ENCODE peak calls at places on chromosomes 1 and 21, in nine cellular contexts. Y is heart right ventricle; G is naive thymus-derived CD4-positive, alpha-beta T cell; I is AML-193; S is activated effector memory CD4-positive, alpha-beta T cell treated with Interleukin-2 at 50 U/mL for 16 hours; A is T-helper 9 cell; Q is stomach; K is psoas muscle; X is IMR-90. U is an unnamed sample.

GRCh38 chr1:157092831-157093230 is 6.8 kb downstream of the ETV3L start:
- DNase-seq in Y (peak; percentile 73), G (no peak), I (no peak), S (no peak), A (no peak), Q (peak; percentile 31), K (peak; percentile 65), X (no peak), U (no peak)

GRCh38 chr1:29800522-29800956 is 564.2 kb downstream of the PTPRU start:
- DNase-seq in Y (no peak), G (no peak), I (no peak), S (no peak), A (no peak), Q (no peak), K (no peak), X (no peak), U (no peak)

GRCh38 chr1:89616844-89617627 is 15.9 kb upstream of the LRRC8C start:
- DNase-seq in Y (no peak), G (no peak), I (no peak), S (no peak), A (no peak), Q (no peak), K (no peak), X (no peak), U (no peak)

GRCh38 chr1:152071123-152071522 is 17.7 kb downstream of the TCHHL1 start:
- DNase-seq in Y (no peak), G (no peak), I (no peak), S (no peak), A (no peak), Q (no peak), K (no peak), X (no peak), U (no peak)

GRCh38 chr21:35204850-35205564 is 155.9 kb upstream of the RUNX1 start:
- DNase-seq in Y (peak; percentile 88), G (no peak), I (peak; percentile 70), S (no peak), A (no peak), Q (peak; percentile 90), K (peak; percentile 70), X (peak; percentile 98), U (no peak)

GRCh38 chr1:206982216-206982615 is 12.0 kb upstream of the FCAMR start:
- DNase-seq in Y (peak; percentile 45), G (peak; percentile 50), I (peak; percentile 46), S (peak; percentile 30), A (peak; percentile 49), Q (peak; percentile 77), K (no peak), X (peak; percentile 22), U (peak; percentile 20)

GRCh38 chr1:84936116-84936810 is 43.3 kb upstream of the LPAR3 start:
- DNase-seq in Y (peak; percentile 29), G (peak; percentile 38), I (peak; percentile 58), S (no peak), A (no peak), Q (no peak), K (no peak), X (peak; percentile 72), U (no peak)

GRCh38 chr1:218346391-218347204 is 1.5 kb downstream of the TGFB2 start:
- DNase-seq in Y (no peak), G (no peak), I (no peak), S (no peak), A (no peak), Q (no peak), K (peak; percentile 63), X (peak; percentile 37), U (no peak)

GRCh38 chr1:232012773-232013386 is 386.3 kb downstream of the DISC1 start:
- DNase-seq in Y (peak; percentile 85), G (no peak), I (no peak), S (no peak), A (no peak), Q (no peak), K (peak; percentile 59), X (peak; percentile 96), U (no peak)

GRCh38 chr1:112881742-112882127 is 74.3 kb downstream of the SLC16A1 start:
- DNase-seq in Y (no peak), G (no peak), I (no peak), S (no peak), A (no peak), Q (peak; percentile 48), K (no peak), X (peak; percentile 22), U (no peak)

GRCh38 chr1:50700226-50701020 is 259.6 kb downstream of the FAF1 start:
- DNase-seq in Y (no peak), G (no peak), I (no peak), S (no peak), A (no peak), Q (no peak), K (no peak), X (no peak), U (no peak)

GRCh38 chr1:243939167-243939848 is 89.3 kb upstream of the AKT3 start:
- DNase-seq in Y (no peak), G (no peak), I (peak; percentile 12), S (no peak), A (no peak), Q (no peak), K (no peak), X (peak; percentile 65), U (no peak)

GRCh38 chr1:243396876-243397275 is 141.0 kb downstream of the SDCCAG8 start:
- DNase-seq in Y (no peak), G (no peak), I (no peak), S (no peak), A (no peak), Q (peak; percentile 45), K (no peak), X (no peak), U (no peak)

GRCh38 chr1:234782057-234782800 is 172.3 kb upstream of the IRF2BP2 start:
- DNase-seq in Y (no peak), G (no peak), I (no peak), S (no peak), A (no peak), Q (no peak), K (no peak), X (peak; percentile 17), U (no peak)

GRCh38 chr1:161772397-161772796 is 6.3 kb downstream of the ATF6 start:
- DNase-seq in Y (no peak), G (no peak), I (peak; percentile 60), S (no peak), A (no peak), Q (no peak), K (no peak), X (no peak), U (no peak)

GRCh38 chr21:29656504-29657227 is 283.1 kb downstream of the GRIK1 start:
- DNase-seq in Y (no peak), G (no peak), I (peak; percentile 88), S (no peak), A (no peak), Q (no peak), K (no peak), X (peak; percentile 85), U (peak; percentile 9)

GRCh38 chr1:244102051-244102450 is 51.0 kb downstream of the ZBTB18 start:
- DNase-seq in Y (no peak), G (no peak), I (no peak), S (no peak), A (no peak), Q (no peak), K (no peak), X (no peak), U (no peak)

GRCh38 chr1:68973459-68974244 is 476.8 kb upstream of the DEPDC1 start:
- DNase-seq in Y (no peak), G (no peak), I (no peak), S (no peak), A (no peak), Q (no peak), K (no peak), X (peak; percentile 44), U (no peak)

GRCh38 chr1:156842618-156843300 is 16.2 kb downstream of the INSRR start:
- DNase-seq in Y (no peak), G (no peak), I (no peak), S (no peak), A (no peak), Q (no peak), K (no peak), X (no peak), U (no peak)

U was measured in activated T-helper 2 cell treated with anti-CD3 and anti-CD28 coated beads, Interferon-gamma antibody, Interleukin-2, Interleukin-4, amounts not matched to agents 10 μg/mL and 5 μg/mL and 100 μg/mL, durations not matched to agents 14 hours and 24 hours and 36 hours.